ENCODE peak calls at places on chromosomes 12 and 14, in five cellular contexts. N, P, X, U and Y are unnamed samples.

GRCh38 chr12:72072613-72073212 is 134.1 kb downstream of the TPH2 start:
- DNase-seq in N (no peak), P (peak), X (no peak), U (peak), Y (peak)

GRCh38 chr14:104320611-104321086 is 182.3 kb downstream of the KIF26A start:
- DNase-seq in N (no peak), P (no peak), X (no peak), U (no peak), Y (no peak)

GRCh38 chr14:65302571-65303184 is 109.9 kb upstream of the FUT8 start:
- DNase-seq in N (no peak), P (no peak), X (no peak), U (no peak), Y (no peak)

GRCh38 chr12:116365114-116365513 is 87.6 kb upstream of the MED13L start:
- DNase-seq in N (no peak), P (no peak), X (no peak), U (no peak), Y (no peak)

GRCh38 chr12:91194500-91194899 is 11.9 kb upstream of the DCN start:
- DNase-seq in N (no peak), P (peak), X (no peak), U (no peak), Y (no peak)

GRCh38 chr14:88198441-88198840 is 124.6 kb downstream of the KCNK10 start:
- DNase-seq in N (no peak), P (no peak), X (no peak), U (no peak), Y (no peak)

GRCh38 chr14:78135450-78135891 is 34.7 kb upstream of the NRXN3 start:
- DNase-seq in N (no peak), P (no peak), X (no peak), U (no peak), Y (no peak)

GRCh38 chr12:2336409-2336829 is 283.6 kb downstream of the CACNA1C start:
- DNase-seq in N (no peak), P (peak), X (peak), U (peak), Y (no peak)

GRCh38 chr12:80216890-80217559 is 117.7 kb downstream of the OTOGL start:
- DNase-seq in N (no peak), P (no peak), X (no peak), U (no peak), Y (no peak)

GRCh38 chr14:103427485-103428443 is 42.5 kb downstream of the MARK3 start:
- DNase-seq in N (no peak), P (peak), X (peak), U (peak), Y (peak)

GRCh38 chr12:92971869-92972524 is 42.9 kb upstream of the EEA1 start:
- DNase-seq in N (no peak), P (peak), X (no peak), U (no peak), Y (no peak)

GRCh38 chr14:104082807-104083206 is 2.7 kb upstream of the ASPG start:
- DNase-seq in N (no peak), P (no peak), X (no peak), U (no peak), Y (no peak)

GRCh38 chr14:61588419-61588901 is 106.9 kb upstream of the HIF1A start:
- DNase-seq in N (no peak), P (peak), X (no peak), U (peak), Y (no peak)

GRCh38 chr12:91205791-91206190 is 23.2 kb upstream of the DCN start:
- DNase-seq in N (no peak), P (peak), X (no peak), U (no peak), Y (no peak)

GRCh38 chr14:81033841-81034240 is 78.4 kb downstream of the TSHR start:
- DNase-seq in N (no peak), P (no peak), X (no peak), U (no peak), Y (no peak)

GRCh38 chr12:1282670-1283361 is 291.8 kb downstream of the ERC1 start:
- DNase-seq in N (no peak), P (no peak), X (no peak), U (no peak), Y (peak)

GRCh38 chr12:124727922-124728321 is 135.7 kb downstream of the SCARB1 start:
- DNase-seq in N (no peak), P (no peak), X (no peak), U (no peak), Y (no peak)